ENCODE peak calls at places on chromosomes 2 and 18, in four cellular contexts. C, B, Z and K are unnamed samples.

GRCh38 chr2:7508220-7508943 is 591.2 kb downstream of the RNF144A start:
- DNase-seq in C (no peak), B (no peak), Z (no peak), K (no peak)

GRCh38 chr2:233075966-233076339 is 15.8 kb downstream of the INPP5D start:
- DNase-seq in C (no peak), B (no peak), Z (no peak), K (no peak)

GRCh38 chr2:158497486-158497885 is 40.7 kb downstream of the PKP4 start:
- DNase-seq in C (no peak), B (no peak), Z (no peak), K (no peak)

GRCh38 chr2:42850016-42850805 is 57.8 kb upstream of the HAAO start:
- DNase-seq in C (peak; percentile 38), B (no peak), Z (no peak), K (no peak)

GRCh38 chr2:95320986-95321767 is 24.0 kb downstream of the KCNIP3 start:
- DNase-seq in C (no peak), B (no peak), Z (no peak), K (no peak)

GRCh38 chr2:209526541-209526940 is 102.7 kb downstream of the MAP2 start:
- DNase-seq in C (no peak), B (no peak), Z (no peak), K (no peak)

GRCh38 chr2:229910832-229911412 is 10.9 kb downstream of the TRIP12 start:
- DNase-seq in C (no peak), B (no peak), Z (no peak), K (no peak)

GRCh38 chr18:63148449-63149199 is 170.9 kb downstream of the BCL2 start:
- DNase-seq in C (no peak), B (no peak), Z (no peak), K (peak; percentile 86)

GRCh38 chr2:182228741-182229140 is 198.1 kb downstream of the PDE1A start:
- DNase-seq in C (no peak), B (no peak), Z (no peak), K (no peak)

GRCh38 chr2:85741811-85742507 is 11.8 kb upstream of the ATOH8 start:
- DNase-seq in C (peak; percentile 89), B (peak; percentile 84), Z (no peak), K (peak; percentile 76)

GRCh38 chr2:176096986-176097819 is 2.4 kb upstream of the HOXD12 start:
- DNase-seq in C (peak; percentile 80), B (peak; percentile 41), Z (peak; percentile 15), K (peak; percentile 28)

GRCh38 chr2:226631671-226632070 is 167.9 kb downstream of the IRS1 start:
- DNase-seq in C (no peak), B (no peak), Z (no peak), K (no peak)

GRCh38 chr2:152409691-152410597 is 75.0 kb downstream of the FMNL2 start:
- DNase-seq in C (no peak), B (no peak), Z (no peak), K (no peak)

GRCh38 chr2:106193491-106193976 is 567 bp downstream of the UXS1 start:
- DNase-seq in C (peak; percentile 78), B (peak; percentile 49), Z (peak; percentile 5), K (no peak)